ENCODE peak calls at places on chromosomes 5 and 9, in six cellular contexts. P, D, E, H, I and Z are unnamed samples.

GRCh38 chr5:129053438-129053837 is 41.1 kb upstream of the ISOC1 start:
- DNase-seq in P (no peak), D (no peak), E (no peak), H (no peak), I (no peak), Z (no peak)

GRCh38 chr9:34459941-34460340 is 1.3 kb downstream of the DNAI1 start:
- DNase-seq in P (no peak), D (no peak), E (no peak), H (no peak), I (no peak), Z (no peak)

GRCh38 chr9:135522137-135522877 is 1.1 kb downstream of the LCN1 start:
- DNase-seq in P (no peak), D (no peak), E (no peak), H (peak; percentile 67), I (peak; percentile 20), Z (peak; percentile 11)

GRCh38 chr5:167489202-167489601 is 802.2 kb upstream of the WWC1 start:
- DNase-seq in P (no peak), D (no peak), E (no peak), H (no peak), I (no peak), Z (no peak)

GRCh38 chr9:123336455-123336854 is 19.5 kb upstream of the CRB2 start:
- DNase-seq in P (no peak), D (no peak), E (no peak), H (no peak), I (no peak), Z (no peak)

GRCh38 chr5:103522586-103522985 is 40.0 kb downstream of the NUDT12 start:
- DNase-seq in P (no peak), D (no peak), E (no peak), H (no peak), I (no peak), Z (no peak)

GRCh38 chr5:90135979-90136378 is 273.6 kb downstream of the CETN3 start:
- DNase-seq in P (peak; percentile 16), D (peak; percentile 33), E (no peak), H (no peak), I (no peak), Z (no peak)

GRCh38 chr5:127335381-127335780 is 44.8 kb downstream of the MEGF10 start:
- DNase-seq in P (no peak), D (no peak), E (no peak), H (no peak), I (no peak), Z (no peak)

GRCh38 chr5:19274578-19274977 is 713.4 kb downstream of the CDH18 start:
- DNase-seq in P (no peak), D (no peak), E (no peak), H (no peak), I (no peak), Z (no peak)

GRCh38 chr9:121182976-121183375 is 18.7 kb downstream of the RAB14 start:
- DNase-seq in P (no peak), D (no peak), E (no peak), H (no peak), I (no peak), Z (no peak)

GRCh38 chr9:121184463-121184862 is 17.2 kb downstream of the RAB14 start:
- DNase-seq in P (no peak), D (no peak), E (no peak), H (no peak), I (no peak), Z (no peak)

GRCh38 chr9:121182437-121182836 is 19.2 kb downstream of the RAB14 start:
- DNase-seq in P (no peak), D (no peak), E (no peak), H (no peak), I (no peak), Z (no peak)

GRCh38 chr9:121185178-121185745 is 16.4 kb downstream of the RAB14 start:
- DNase-seq in P (no peak), D (no peak), E (no peak), H (no peak), I (no peak), Z (no peak)

DNA sequence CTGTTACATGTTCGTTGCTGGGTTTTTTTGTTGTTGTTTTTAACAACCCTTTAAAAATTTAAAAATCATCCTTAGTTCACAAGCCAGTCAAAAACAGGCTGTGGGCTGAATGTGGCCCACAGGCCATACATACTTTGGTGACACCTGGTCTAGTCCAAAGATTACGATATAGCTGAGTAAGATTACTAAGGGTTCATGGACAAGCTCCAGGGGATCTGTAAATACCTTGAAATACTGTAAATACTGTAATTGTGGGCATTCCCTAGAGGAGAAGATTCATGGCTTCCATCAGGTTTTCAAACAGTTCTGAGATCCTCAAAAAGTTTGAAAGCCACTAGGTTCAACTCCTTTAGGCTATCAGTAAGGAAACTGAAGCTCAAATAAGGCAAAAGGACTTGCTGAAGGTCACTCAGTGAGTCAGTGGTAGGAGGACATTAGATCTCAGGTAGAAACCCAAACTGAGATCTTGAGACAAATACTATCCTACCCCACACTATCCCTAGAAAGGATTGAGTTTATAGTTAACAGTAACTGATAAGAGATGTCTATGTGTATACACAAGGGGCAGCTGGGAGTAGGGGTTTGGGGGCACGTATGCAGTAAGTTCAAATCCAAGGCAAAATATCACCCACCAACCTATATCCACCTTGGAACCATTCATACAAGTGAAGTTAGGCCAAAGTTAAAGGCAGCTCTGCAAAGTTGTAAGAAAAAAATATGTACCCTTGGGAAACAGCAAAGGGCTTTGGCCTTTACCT is 17.8 kb downstream of the RAB14 start:
- DNase-seq in P (no peak), D (no peak), E (no peak), H (no peak), I (no peak), Z (no peak)
- H3K27ac ChIP-seq in P (no peak overlapping the region), D (no peak overlapping the region), E (no peak overlapping the region), H (no peak overlapping the region), I (no peak overlapping the region), Z (no peak overlapping the region)

DNA sequence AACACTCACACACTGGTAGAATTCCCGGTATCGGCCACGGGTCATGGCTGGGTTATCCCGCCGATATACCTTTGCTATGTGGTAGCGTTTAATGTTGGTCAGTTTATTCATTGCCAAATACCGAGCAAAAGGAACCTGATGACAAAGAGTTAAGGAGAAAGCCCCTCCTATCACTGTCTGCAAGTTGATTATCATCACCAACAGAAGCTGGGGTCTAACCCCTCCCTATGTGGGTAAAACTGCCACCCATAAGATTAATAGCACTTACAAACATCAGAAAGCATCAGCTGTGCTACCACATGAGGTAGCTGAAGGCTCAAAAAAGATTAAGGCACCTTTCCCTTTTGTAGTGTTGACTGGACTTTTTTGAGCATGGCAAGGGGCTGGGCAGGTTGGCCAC is 5.6 kb upstream of the DND1 start:
- DNase-seq in P (no peak), D (no peak), E (no peak), H (no peak), I (no peak), Z (no peak)
- TF ChIP-seq POLR2A in P (no peak), D (no peak), E (no peak), H (no peak), I (no peak), Z (no peak)

GRCh38 chr5:170280090-170280493 is 17.5 kb downstream of the LCP2 start:
- DNase-seq in P (no peak), D (no peak), E (no peak), H (no peak), I (peak; percentile 84), Z (no peak)
- TF ChIP-seq EP300 in P (no peak), D (peak; percentile 64), E (peak; percentile 85), H (peak; percentile 55), I (peak; percentile 90), Z (no peak)

GRCh38 chr9:37916471-37917314 is 12.8 kb upstream of the SLC25A51 start:
- DNase-seq in P (no peak), D (no peak), E (no peak), H (no peak), I (peak; percentile 60), Z (no peak)

GRCh38 chr9:37917315-37917731 is 13.4 kb upstream of the SLC25A51 start:
- DNase-seq in P (no peak), D (no peak), E (no peak), H (no peak), I (peak; percentile 62), Z (no peak)

GRCh38 chr9:37914701-37915358 is 10.9 kb upstream of the SLC25A51 start:
- DNase-seq in P (no peak), D (no peak), E (no peak), H (peak; percentile 62), I (no peak), Z (no peak)

GRCh38 chr9:37914154-37914551 is 10.2 kb upstream of the SLC25A51 start:
- DNase-seq in P (no peak), D (no peak), E (no peak), H (peak; percentile 73), I (no peak), Z (no peak)

GRCh38 chr9:37915911-37916470 is 12.1 kb upstream of the SLC25A51 start:
- DNase-seq in P (no peak), D (no peak), E (no peak), H (no peak), I (peak; percentile 29), Z (no peak)
- H3K27ac ChIP-seq in P (no peak overlapping the region), D (no peak overlapping the region), E (peak overlapping the region; percentile 53), H (peak overlapping the region; percentile 51), I (peak overlapping the region; percentile 55), Z (no peak overlapping the region)